ENCODE peak calls at places on chromosome 6, in eight cellular contexts. U, X, F, T, K, N, Z and H are unnamed samples.

GRCh38 chr6:158605266-158605878 is 39.2 kb downstream of the DYNLT1 start:
- DNase-seq in U (peak), X (peak), F (peak), T (peak), K (peak), N (peak), Z (peak), H (peak)

GRCh38 chr6:67221226-67221625 is 1413.9 kb upstream of the ADGRB3 start:
- DNase-seq in U (peak), X (no peak), F (peak), T (no peak), K (no peak), N (peak), Z (no peak), H (no peak)

GRCh38 chr6:22432060-22432459 is 135.2 kb upstream of the PRL start:
- DNase-seq in U (no peak), X (no peak), F (no peak), T (no peak), K (no peak), N (no peak), Z (no peak), H (no peak)

GRCh38 chr6:43454290-43455033 is 886 bp downstream of the DLK2 start:
- DNase-seq in U (peak), X (peak), F (peak), T (peak), K (peak), N (peak), Z (peak), H (no peak)

GRCh38 chr6:1605822-1606532 is 3.7 kb upstream of the FOXC1 start:
- DNase-seq in U (no peak), X (no peak), F (no peak), T (no peak), K (no peak), N (no peak), Z (no peak), H (no peak)

GRCh38 chr6:158706369-158706982 is 56.6 kb downstream of the SYTL3 start:
- DNase-seq in U (peak), X (peak), F (peak), T (peak), K (peak), N (peak), Z (no peak), H (peak)

GRCh38 chr6:17448165-17448564 is 54.8 kb downstream of the CAP2 start:
- DNase-seq in U (no peak), X (no peak), F (no peak), T (no peak), K (no peak), N (no peak), Z (no peak), H (no peak)

GRCh38 chr6:100487638-100488037 is 22.9 kb upstream of the SIM1 start:
- DNase-seq in U (no peak), X (no peak), F (no peak), T (no peak), K (no peak), N (no peak), Z (no peak), H (no peak)

GRCh38 chr6:2971420-2972218 is at the start of gene SERPINB6:
- DNase-seq in U (peak), X (peak), F (peak), T (no peak), K (peak), N (peak), Z (peak), H (peak)

GRCh38 chr6:3229566-3230274 is 2.3 kb upstream of the TUBB2B start:
- DNase-seq in U (no peak), X (no peak), F (no peak), T (peak), K (no peak), N (no peak), Z (no peak), H (no peak)

GRCh38 chr6:154352898-154353585 is 3.6 kb downstream of the IPCEF1 start:
- DNase-seq in U (no peak), X (no peak), F (no peak), T (no peak), K (no peak), N (no peak), Z (no peak), H (no peak)

GRCh38 chr6:17998442-17998841 is 11.0 kb upstream of the KIF13A start:
- DNase-seq in U (no peak), X (no peak), F (no peak), T (no peak), K (no peak), N (peak), Z (no peak), H (no peak)

GRCh38 chr6:157236040-157236725 is 87.1 kb downstream of the TMEM242 start:
- DNase-seq in U (no peak), X (no peak), F (no peak), T (no peak), K (no peak), N (no peak), Z (no peak), H (no peak)
- H3K4me3 ChIP-seq in U (peak), X (peak), F (peak), T (no peak), K (peak), N (peak), Z (peak), H (no peak)

GRCh38 chr6:165229216-165229615 is 80.2 kb downstream of the C6orf118 start:
- DNase-seq in U (no peak), X (no peak), F (no peak), T (no peak), K (no peak), N (no peak), Z (no peak), H (no peak)

GRCh38 chr6:165231177-165231576 is 78.2 kb downstream of the C6orf118 start:
- DNase-seq in U (no peak), X (no peak), F (no peak), T (no peak), K (no peak), N (no peak), Z (no peak), H (no peak)

GRCh38 chr6:165233089-165233488 is 76.3 kb downstream of the C6orf118 start:
- DNase-seq in U (no peak), X (no peak), F (no peak), T (no peak), K (no peak), N (no peak), Z (no peak), H (no peak)

GRCh38 chr6:165232277-165232654 is 77.1 kb downstream of the C6orf118 start:
- DNase-seq in U (no peak), X (no peak), F (no peak), T (no peak), K (no peak), N (no peak), Z (no peak), H (no peak)

DNA sequence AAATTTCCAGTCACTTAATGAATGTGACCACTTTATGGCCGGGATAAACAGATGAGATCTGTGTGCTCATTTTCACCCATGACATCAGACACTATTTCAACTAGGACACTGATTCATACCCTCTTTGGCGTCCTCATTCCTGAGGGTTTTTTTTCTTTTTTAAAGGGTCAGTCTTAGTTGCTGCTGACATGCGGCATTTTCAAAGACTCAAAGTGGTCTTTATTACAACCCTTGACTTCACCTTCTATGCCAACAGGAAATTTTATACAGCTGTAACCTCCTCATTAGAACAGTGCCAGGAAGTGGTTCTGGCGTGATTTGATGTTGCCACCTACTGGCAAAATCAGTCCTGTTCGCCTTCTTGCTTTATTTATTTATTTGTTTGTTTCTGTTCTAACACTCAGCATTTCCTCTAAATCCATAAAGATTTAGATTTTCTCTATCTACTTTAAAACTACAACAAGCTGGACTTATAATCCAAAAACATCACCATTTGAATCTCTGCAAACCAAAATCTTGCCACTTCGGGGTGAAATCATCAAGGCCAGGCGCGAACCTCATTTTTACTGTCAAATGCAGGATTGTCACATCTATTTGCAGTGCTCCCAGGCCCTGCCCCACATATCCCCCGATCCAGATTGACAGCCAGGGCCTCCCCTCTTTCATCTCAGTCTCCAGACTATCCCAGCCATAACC is 77.7 kb downstream of the C6orf118 start:
- DNase-seq in U (peak), X (no peak), F (peak), T (peak), K (no peak), N (peak), Z (peak), H (peak)
- TF ChIP-seq CTCF in U (peak), X (peak), F (peak), T (peak), K (no peak), N (peak), Z (peak), H (peak)

DNA sequence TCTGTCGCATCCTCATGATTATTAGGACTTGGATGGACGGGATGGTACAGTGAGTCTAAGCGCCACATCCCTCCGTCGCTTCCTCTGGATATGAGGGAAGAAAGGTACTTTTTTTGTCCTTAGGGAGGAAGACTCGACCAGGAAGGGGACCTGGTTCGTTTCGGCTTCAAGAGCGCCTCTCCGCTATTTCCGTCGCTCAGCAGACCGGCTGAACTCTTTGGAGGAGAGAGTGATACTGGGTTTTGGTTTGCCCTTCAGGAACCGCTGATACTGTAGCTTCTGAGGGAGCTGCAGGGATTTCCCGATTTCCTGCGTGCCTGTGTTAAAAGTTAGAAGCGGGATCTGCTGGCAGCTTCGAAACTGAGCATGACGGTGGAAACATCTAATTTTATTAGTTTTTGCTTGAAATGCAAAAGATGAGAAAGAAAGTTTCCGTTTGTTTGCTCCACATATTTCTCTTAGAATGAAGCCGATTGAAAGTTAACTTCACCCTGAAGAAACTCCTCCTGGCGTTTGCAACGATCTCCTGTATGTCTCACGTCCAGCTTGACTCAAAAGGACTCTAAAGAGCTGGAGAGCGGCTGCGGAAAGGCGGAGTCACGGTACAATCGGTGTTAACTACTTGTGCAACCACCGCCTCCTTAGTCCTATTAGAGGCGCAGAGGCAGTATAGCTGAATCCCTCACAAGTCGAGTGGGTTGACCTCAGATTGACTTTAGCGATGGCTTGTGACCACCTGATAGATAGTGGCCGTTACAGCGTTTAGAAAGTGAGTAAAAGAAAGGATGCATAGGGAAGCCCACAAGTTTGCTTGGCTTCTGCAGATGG is 129.4 kb downstream of the TRIM27 start:
- DNase-seq in U (peak), X (no peak), F (peak), T (peak), K (no peak), N (peak), Z (no peak), H (no peak)
- H3K4me3 ChIP-seq in U (peak), X (no peak), F (peak), T (peak), K (no peak), N (peak), Z (peak), H (peak)

DNA sequence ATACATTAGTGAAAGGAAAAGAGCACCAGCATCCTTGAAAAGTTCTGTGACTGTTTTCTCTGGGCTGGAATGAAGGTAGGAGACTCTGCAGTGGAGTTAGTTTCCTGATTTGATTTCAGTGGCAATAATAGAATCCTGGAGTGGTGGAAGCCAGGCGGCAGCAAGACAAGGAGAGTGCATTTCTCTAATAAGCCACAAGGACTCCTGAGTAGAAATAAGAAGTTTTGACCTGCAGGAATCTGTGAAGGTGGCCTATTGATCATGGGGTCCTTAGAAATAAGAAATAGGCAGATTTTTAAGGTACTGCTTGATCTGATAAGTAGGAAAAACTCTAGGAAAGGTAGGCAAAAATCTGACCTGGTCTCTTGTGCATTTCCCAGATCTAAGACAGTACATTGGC is 68.4 kb upstream of the ELOVL5 start:
- DNase-seq in U (no peak), X (no peak), F (no peak), T (no peak), K (no peak), N (no peak), Z (no peak), H (no peak)
- TF ChIP-seq CTCF in U (no peak), X (no peak), F (peak), T (peak), K (no peak), N (no peak), Z (no peak), H (no peak)

GRCh38 chr6:168274046-168274952 is 45.3 kb downstream of the DACT2 start:
- DNase-seq in U (no peak), X (no peak), F (no peak), T (no peak), K (no peak), N (no peak), Z (no peak), H (no peak)
- H3K4me3 ChIP-seq in U (no peak), X (peak), F (no peak), T (no peak), K (no peak), N (no peak), Z (no peak), H (no peak)

DNA sequence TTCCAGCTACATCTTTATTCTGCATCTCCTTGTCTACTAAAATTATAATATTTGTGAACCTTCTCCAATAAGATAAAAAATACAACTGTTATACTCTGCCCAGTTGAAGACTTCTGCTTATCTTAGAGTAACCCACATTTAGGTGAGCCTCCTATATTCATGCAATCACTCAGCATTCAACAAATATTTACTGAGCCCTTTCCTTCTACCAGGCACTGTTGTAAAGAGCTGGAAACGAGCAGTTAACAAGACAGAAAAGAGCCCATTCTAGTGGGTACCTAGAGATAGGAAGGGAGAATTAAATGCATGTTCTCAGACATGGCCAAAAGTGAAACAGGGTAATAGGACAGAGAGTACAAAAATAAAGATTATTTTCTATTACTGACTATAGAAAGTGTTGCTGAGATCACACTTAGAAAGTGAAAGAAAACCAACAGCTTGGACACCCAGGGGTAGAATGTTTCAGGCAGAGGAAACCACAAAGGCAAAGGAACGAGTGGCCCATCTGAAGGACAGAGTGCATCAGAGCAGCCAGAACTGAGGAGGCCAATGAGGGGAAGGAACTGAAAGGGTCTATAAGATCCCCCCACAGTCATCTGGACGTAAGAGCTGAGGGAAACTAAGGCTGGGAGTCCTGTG is 50.8 kb upstream of the SMLR1 start:
- DNase-seq in U (no peak), X (no peak), F (no peak), T (no peak), K (no peak), N (no peak), Z (no peak), H (no peak)
- TF ChIP-seq CTCF in U (no peak), X (no peak), F (no peak), T (no peak), K (no peak), N (no peak), Z (no peak), H (no peak)

GRCh38 chr6:7052441-7052936 is 55.3 kb upstream of the RREB1 start:
- DNase-seq in U (peak), X (peak), F (peak), T (no peak), K (peak), N (peak), Z (peak), H (no peak)
- H3K4me3 ChIP-seq in U (peak), X (peak), F (no peak), T (no peak), K (peak), N (peak), Z (peak), H (no peak)

DNA sequence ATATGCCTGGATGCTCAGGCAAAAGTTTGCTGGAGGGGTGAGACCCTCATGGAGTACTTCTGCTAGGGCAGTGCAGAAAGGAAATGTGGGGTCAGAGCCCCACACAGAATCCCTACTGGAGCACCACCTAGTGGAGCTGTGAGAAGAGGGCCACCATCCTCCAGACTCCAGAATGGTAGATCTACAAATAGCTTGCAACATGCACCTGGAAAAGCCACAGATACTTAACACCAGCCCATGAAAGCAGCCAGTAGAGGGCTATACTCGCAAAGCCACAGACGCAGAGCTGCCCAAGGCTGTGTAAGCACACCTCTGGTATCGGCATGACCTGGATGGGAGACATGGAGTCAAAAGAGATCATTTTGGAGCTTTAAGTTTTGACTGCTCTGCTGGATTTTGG is 60.7 kb upstream of the GJE1 start:
- DNase-seq in U (no peak), X (no peak), F (no peak), T (no peak), K (no peak), N (no peak), Z (no peak), H (no peak)
- TF ChIP-seq CTCF in U (peak), X (no peak), F (peak), T (peak), K (no peak), N (peak), Z (peak), H (peak)

DNA sequence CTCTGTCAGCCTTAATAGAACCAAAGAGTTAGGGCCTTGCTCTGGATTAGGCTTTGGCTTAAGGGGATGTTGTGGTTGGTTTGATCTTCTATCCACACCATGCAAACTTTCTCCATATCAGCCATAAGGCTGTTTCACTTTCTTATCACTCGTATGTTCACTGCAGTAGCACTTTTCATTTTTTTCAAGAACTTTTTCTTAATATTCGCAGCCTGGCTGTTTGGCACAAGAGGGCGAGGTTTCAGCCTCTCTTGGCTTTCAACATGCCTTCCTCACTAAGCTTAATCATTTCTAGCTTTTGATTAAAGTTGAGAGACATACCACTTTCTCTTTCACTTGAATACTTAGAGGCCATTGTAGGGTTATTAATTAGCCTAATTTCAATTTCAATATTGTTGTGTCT is 193.1 kb downstream of the NRN1 start:
- DNase-seq in U (no peak), X (no peak), F (no peak), T (no peak), K (no peak), N (no peak), Z (no peak), H (no peak)
- H3K4me3 ChIP-seq in U (no peak), X (no peak), F (no peak), T (no peak), K (no peak), N (no peak), Z (no peak), H (no peak)

GRCh38 chr6:160386869-160387518 is 38.8 kb downstream of the SLC22A3 start:
- DNase-seq in U (peak), X (peak), F (peak), T (no peak), K (no peak), N (no peak), Z (no peak), H (no peak)

GRCh38 chr6:160382946-160383345 is 34.8 kb downstream of the SLC22A3 start:
- DNase-seq in U (no peak), X (no peak), F (no peak), T (no peak), K (no peak), N (no peak), Z (no peak), H (no peak)

GRCh38 chr6:160388922-160389321 is 40.7 kb downstream of the SLC22A3 start:
- DNase-seq in U (no peak), X (no peak), F (no peak), T (no peak), K (no peak), N (peak), Z (no peak), H (no peak)

GRCh38 chr6:160391419-160392116 is 43.4 kb downstream of the SLC22A3 start:
- DNase-seq in U (peak), X (no peak), F (peak), T (no peak), K (no peak), N (peak), Z (no peak), H (peak)

DNA sequence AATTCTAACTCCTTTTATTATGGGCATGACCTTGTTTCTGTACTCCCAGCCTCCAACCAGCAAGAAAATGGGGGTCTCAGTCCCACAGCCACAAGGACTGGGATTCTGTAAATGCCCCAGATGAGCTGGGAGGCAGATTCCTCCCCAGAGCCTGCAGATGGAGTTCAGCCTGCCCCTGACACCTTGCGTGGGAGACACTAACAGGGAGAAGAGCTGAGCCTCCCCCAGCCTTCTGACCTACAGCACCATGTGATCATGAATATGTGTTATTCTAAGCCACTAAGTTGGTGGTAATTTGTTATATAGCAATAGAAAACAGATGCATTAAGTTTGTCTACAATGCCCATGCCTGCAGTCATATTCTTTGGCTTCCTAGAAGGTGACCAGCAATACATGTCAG is 39.7 kb downstream of the SLC22A3 start:
- DNase-seq in U (no peak), X (no peak), F (no peak), T (no peak), K (no peak), N (peak), Z (no peak), H (no peak)
- TF ChIP-seq CTCF in U (no peak), X (no peak), F (no peak), T (no peak), K (no peak), N (no peak), Z (no peak), H (no peak)